ENCODE peak calls at places on chromosome 15, in six cellular contexts. P is suprapubic skin, C is heart left ventricle, B is iPS-NIHi11, X is body of pancreas, L is retina. E is an unnamed sample.

GRCh38 chr15:63079938-63080626 is 37.5 kb downstream of the TPM1 start:
- DNase-seq in P (no peak), C (no peak), X (no peak), B (no peak), L (no peak), E (no peak)

GRCh38 chr15:36256258-36256825 is 323.1 kb upstream of the CDIN1 start:
- DNase-seq in X (no peak), L (no peak), B (no peak), C (no peak), P (no peak), E (no peak)

GRCh38 chr15:33396457-33396856 is 85.7 kb downstream of the RYR3 start:
- DNase-seq in X (no peak), L (no peak), P (no peak), B (no peak), C (no peak), E (no peak)

GRCh38 chr15:101359365-101359947 is 64.4 kb upstream of the SNRPA1 start:
- DNase-seq in X (no peak), B (no peak), C (no peak), P (no peak), L (no peak), E (no peak)

GRCh38 chr15:59662260-59662659 is 4.9 kb upstream of the GTF2A2 start:
- DNase-seq in C (no peak), B (no peak), X (no peak), L (no peak), P (no peak), E (no peak)

GRCh38 chr15:65062726-65063125 is 5.1 kb downstream of the RASL12 start:
- DNase-seq in X (no peak), B (no peak), C (no peak), P (no peak), L (no peak), E (no peak)

GRCh38 chr15:89196994-89197393 is 24.4 kb downstream of the RLBP1 start:
- DNase-seq in L (no peak), B (peak), X (peak), P (no peak), C (no peak), E (no peak)

GRCh38 chr15:90059208-90059985 is 42.9 kb downstream of the IDH2 start:
- DNase-seq in C (peak), B (peak), X (peak), L (no peak), P (no peak), E (no peak)

GRCh38 chr15:70100495-70101331 is 3.0 kb upstream of the TLE3 start:
- DNase-seq in L (peak), P (peak), C (no peak), X (peak), B (no peak), E (peak)

GRCh38 chr15:53225786-53226185 is 435.6 kb upstream of the ONECUT1 start:
- DNase-seq in X (no peak), B (no peak), L (no peak), C (no peak), P (no peak), E (no peak)

GRCh38 chr15:43241100-43241499 is 20.3 kb upstream of the EPB42 start:
- DNase-seq in X (peak), L (no peak), B (no peak), P (no peak), C (no peak), E (no peak)

GRCh38 chr15:78663703-78664102 is 22.7 kb upstream of the CHRNB4 start:
- DNase-seq in P (no peak), C (no peak), B (no peak), L (no peak), X (no peak), E (no peak)